ENCODE peak calls at places on chromosomes 16 and 17, in five cellular contexts. Z is fibroblast of villous mesenchyme, B is cardiac muscle cell, K is OCI-LY7, W is smooth muscle cell of the brain vasculature. O is an unnamed sample.

GRCh38 chr16:67277999-67278772 is 1.1 kb upstream of the PLEKHG4 start:
- DNase-seq in Z (peak), B (peak), K (no peak), W (no peak), O (peak)

GRCh38 chr17:39064374-39064773 is 87.1 kb downstream of the PLXDC1 start:
- DNase-seq in Z (no peak), B (peak), K (no peak), W (no peak), O (peak)

GRCh38 chr17:36937961-36938565 is 788 bp downstream of the LHX1 start:
- DNase-seq in Z (no peak), B (peak), K (no peak), W (no peak), O (peak)

GRCh38 chr17:4980644-4981216 is 6.7 kb downstream of the CAMTA2 start:
- DNase-seq in Z (peak), B (peak), K (peak), W (no peak), O (peak)

GRCh38 chr17:80294653-80295052 is 34.0 kb downstream of the RNF213 start:
- DNase-seq in Z (no peak), B (no peak), K (no peak), W (no peak), O (no peak)

GRCh38 chr17:51275381-51275780 is 15.0 kb downstream of the UTP18 start:
- DNase-seq in Z (peak), B (peak), K (no peak), W (no peak), O (no peak)

GRCh38 chr17:29155966-29156338 is 24.2 kb downstream of the MYO18A start:
- DNase-seq in Z (peak), B (peak), K (no peak), W (no peak), O (no peak)

GRCh38 chr17:81667754-81668153 is 1.2 kb downstream of the CCDC137 start:
- DNase-seq in Z (peak), B (no peak), K (peak), W (no peak), O (no peak)

GRCh38 chr17:2602597-2603017 is 9.2 kb downstream of the PAFAH1B1 start:
- DNase-seq in Z (peak), B (no peak), K (no peak), W (no peak), O (no peak)

GRCh38 chr16:30948956-30949654 is at the start of gene ORAI3:
- DNase-seq in Z (peak), B (peak), K (peak), W (no peak), O (peak)

GRCh38 chr17:57114085-57114673 is 29.1 kb downstream of the AKAP1 start:
- DNase-seq in Z (no peak), B (peak), K (peak), W (no peak), O (peak)

GRCh38 chr17:60311936-60312335 is 80.0 kb downstream of the USP32 start:
- DNase-seq in Z (no peak), B (peak), K (no peak), W (no peak), O (no peak)

GRCh38 chr17:40561871-40562611 is 3.2 kb downstream of the CCR7 start:
- DNase-seq in Z (no peak), B (no peak), K (peak), W (no peak), O (no peak)

GRCh38 chr16:80006175-80006895 is 405.8 kb upstream of the MAF start:
- DNase-seq in Z (peak), B (peak), K (no peak), W (no peak), O (no peak)

GRCh38 chr17:64200080-64201042 is 62.7 kb downstream of the TEX2 start:
- DNase-seq in Z (peak), B (peak), K (no peak), W (no peak), O (no peak)

GRCh38 chr17:622356-622755 is 92.3 kb downstream of the VPS53 start:
- DNase-seq in Z (peak), B (peak), K (no peak), W (no peak), O (peak)

GRCh38 chr17:3551189-3551588 is 6.4 kb downstream of the TRPV3 start:
- DNase-seq in Z (no peak), B (no peak), K (no peak), W (no peak), O (no peak)

GRCh38 chr16:30551781-30552180 is 6.4 kb downstream of the ZNF764 start:
- DNase-seq in Z (no peak), B (no peak), K (no peak), W (no peak), O (no peak)